ENCODE peak calls at places on chromosomes 2 and 18, in ten cellular contexts. B is tibial artery, M is AG09309, S is left ventricle myocardium inferior, R is epithelial cell of esophagus, Z is AG04450, E is HFF-Myc, D is body of pancreas, N is fibroblast of mammary gland, U is IMR-90. P is an unnamed sample.
A peak's percentile ranks its signal among the peaks of the same experiment; 100 is the strongest.

GRCh38 chr2:101463885-101464653 is 10.8 kb downstream of the RFX8 start:
- DNase-seq in B (no peak), U (peak; percentile 92), D (no peak), R (peak; percentile 15), E (peak; percentile 74), Z (peak; percentile 50), S (no peak), M (peak; percentile 91), N (peak; percentile 98), P (no peak)

GRCh38 chr2:115165529-115166109 is 723.2 kb downstream of the DPP10 start:
- DNase-seq in S (no peak), E (no peak), M (no peak), N (peak; percentile 34), B (no peak), D (peak; percentile 55), U (peak; percentile 12), R (peak; percentile 56), Z (no peak), P (no peak)

GRCh38 chr2:165633431-165633830 is 160.6 kb downstream of the GALNT3 start:
- DNase-seq in N (no peak), S (no peak), R (no peak), Z (no peak), U (no peak), D (no peak), B (no peak), E (no peak), M (no peak), P (no peak)

GRCh38 chr2:1147873-1148612 is 197.4 kb downstream of the SNTG2 start:
- DNase-seq in N (no peak), D (peak; percentile 41), M (no peak), Z (no peak), S (no peak), R (no peak), U (no peak), B (no peak), E (no peak), P (no peak)

GRCh38 chr2:8679827-8680731 is 1.8 kb upstream of the ID2 start:
- DNase-seq in S (peak; percentile 42), R (peak; percentile 21), D (peak; percentile 90), Z (no peak), M (no peak), E (no peak), B (peak; percentile 58), U (peak; percentile 43), N (peak; percentile 70), P (peak; percentile 76)

GRCh38 chr2:240615409-240615808 is 9.9 kb upstream of the GPR35 start:
- DNase-seq in Z (no peak), S (no peak), U (no peak), R (no peak), D (peak; percentile 1), B (no peak), N (no peak), M (no peak), E (no peak), P (no peak)

GRCh38 chr2:128596453-128597430 is 278.1 kb upstream of the HS6ST1 start:
- DNase-seq in N (no peak), B (no peak), M (no peak), S (no peak), Z (no peak), R (no peak), U (no peak), D (no peak), E (no peak), P (no peak)

GRCh38 chr2:74585406-74586182 is 31.1 kb downstream of the DOK1 start:
- DNase-seq in N (no peak), B (peak; percentile 48), U (no peak), S (peak; percentile 39), Z (no peak), R (no peak), M (no peak), E (no peak), D (no peak), P (no peak)

GRCh38 chr2:12010779-12011178 is 264.3 kb downstream of the LPIN1 start:
- DNase-seq in S (no peak), Z (no peak), M (no peak), N (no peak), U (no peak), R (no peak), E (no peak), B (no peak), D (no peak), P (no peak)

GRCh38 chr2:127176371-127177311 is 43.5 kb downstream of the CYP27C1 start:
- DNase-seq in M (peak; percentile 37), N (peak; percentile 25), D (no peak), S (no peak), R (no peak), E (no peak), U (peak; percentile 32), Z (no peak), B (peak; percentile 66), P (no peak)

GRCh38 chr2:79723830-79724229 is 211.0 kb downstream of the CTNNA2 start:
- DNase-seq in D (no peak), U (peak; percentile 98), S (no peak), Z (peak; percentile 96), B (no peak), R (peak; percentile 2), N (peak; percentile 97), M (peak; percentile 5), E (peak; percentile 78), P (peak; percentile 74)

GRCh38 chr2:25258814-25259743 is 82.6 kb downstream of the DNMT3A start:
- DNase-seq in U (no peak), Z (no peak), M (no peak), N (no peak), D (no peak), R (no peak), S (no peak), E (no peak), B (no peak), P (no peak)

GRCh38 chr2:132909427-132909826 is 239.4 kb upstream of the LYPD1 start:
- DNase-seq in R (peak; percentile 1), Z (no peak), E (no peak), M (peak; percentile 13), N (no peak), D (no peak), U (peak; percentile 68), B (no peak), S (no peak), P (no peak)

GRCh38 chr18:22883189-22883588 is 49.9 kb upstream of the RBBP8 start:
- DNase-seq in B (no peak), U (no peak), E (no peak), Z (no peak), M (no peak), R (no peak), S (no peak), N (no peak), D (no peak), P (no peak)

GRCh38 chr2:217901826-217902225 is 101.0 kb downstream of the TNS1 start:
- DNase-seq in M (peak; percentile 38), U (peak; percentile 92), R (no peak), Z (peak; percentile 59), S (peak; percentile 40), E (no peak), D (no peak), B (peak; percentile 74), N (peak; percentile 78), P (no peak)

GRCh38 chr2:10785260-10785659 is 27.3 kb downstream of the PDIA6 start:
- DNase-seq in U (no peak), E (no peak), B (no peak), Z (no peak), N (no peak), D (no peak), M (no peak), S (no peak), R (no peak), P (no peak)

GRCh38 chr2:212142616-212143015 is 396.0 kb downstream of the ERBB4 start:
- DNase-seq in S (no peak), M (no peak), R (no peak), N (no peak), B (no peak), D (no peak), U (peak; percentile 0), E (no peak), Z (no peak), P (no peak)

GRCh38 chr2:212145111-212145510 is 393.5 kb downstream of the ERBB4 start:
- DNase-seq in S (no peak), E (no peak), Z (no peak), R (peak; percentile 60), U (peak; percentile 60), N (peak; percentile 55), B (no peak), M (peak; percentile 54), D (no peak), P (peak; percentile 14)

GRCh38 chr2:212153923-212154322 is 384.7 kb downstream of the ERBB4 start:
- DNase-seq in Z (no peak), M (no peak), R (no peak), D (no peak), N (no peak), B (no peak), S (no peak), E (no peak), U (no peak), P (no peak)

GRCh38 chr2:212147921-212148513 is 390.6 kb downstream of the ERBB4 start:
- DNase-seq in R (peak; percentile 25), B (no peak), U (peak; percentile 1), D (no peak), Z (no peak), S (no peak), M (no peak), E (no peak), N (peak; percentile 21), P (no peak)
- TF ChIP-seq CTCF in R (peak; percentile 38), B (peak; percentile 46), U (peak; percentile 44), D (no peak), Z (peak; percentile 48), S (peak; percentile 51), M (peak; percentile 22), E (peak; percentile 17), N (peak; percentile 43), P (peak; percentile 42)

GRCh38 chr2:102737435-102737834 is 24.4 kb upstream of the TMEM182 start:
- DNase-seq in D (no peak), Z (no peak), U (no peak), S (no peak), M (no peak), N (no peak), R (no peak), B (no peak), E (no peak), P (no peak)
- H3K4me3 ChIP-seq in D (no peak overlapping the region), Z (peak overlapping the region; percentile 84), U (no peak overlapping the region), S (peak overlapping the region; percentile 93), M (no peak overlapping the region), N (no peak overlapping the region), R (peak overlapping the region; percentile 81), B (peak overlapping the region; percentile 79), E (peak overlapping the region; percentile 61), P (peak overlapping the region; percentile 88)

DNA sequence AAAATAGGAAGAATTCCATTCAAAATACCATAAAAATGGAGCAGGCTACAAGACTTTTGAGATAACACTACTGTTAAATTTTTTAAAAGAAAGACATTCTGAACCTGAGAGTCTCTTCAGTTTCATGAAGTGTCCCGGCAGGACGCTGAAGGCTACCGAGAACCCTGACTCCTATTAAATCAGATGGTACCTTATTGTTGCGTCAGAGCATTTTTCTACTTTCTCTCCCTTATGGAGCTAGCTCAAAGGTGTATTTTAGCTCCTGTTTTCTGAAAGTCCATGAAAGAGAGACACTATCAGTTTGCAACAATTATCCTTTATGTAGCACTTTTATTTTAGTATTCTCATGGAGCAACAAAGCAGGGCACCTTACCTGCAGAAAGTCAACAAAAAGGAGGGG is 626.7 kb downstream of the IRS1 start:
- DNase-seq in D (no peak), Z (no peak), N (no peak), B (no peak), S (no peak), U (no peak), E (no peak), R (no peak), M (no peak), P (no peak)
- TF ChIP-seq CTCF in D (no peak), Z (no peak), N (no peak), B (no peak), S (no peak), U (no peak), E (no peak), R (no peak), M (no peak), P (no peak)

GRCh38 chr2:223051580-223052375 is at the start of gene KCNE4:
- DNase-seq in S (no peak), E (no peak), N (peak; percentile 77), U (peak; percentile 82), M (no peak), Z (no peak), B (peak; percentile 60), D (peak; percentile 43), R (no peak), P (no peak)
- H3K4me3 ChIP-seq in S (peak within 1 kb of the TSS; percentile 67), E (peak within 1 kb of the TSS; percentile 59), N (peak within 1 kb of the TSS; percentile 54), U (peak within 1 kb of the TSS; percentile 41), M (peak within 1 kb of the TSS; percentile 53), Z (peak within 1 kb of the TSS; percentile 73), B (peak within 1 kb of the TSS; percentile 75), D (no peak within 1 kb of the TSS), R (peak within 1 kb of the TSS; percentile 29), P (peak within 1 kb of the TSS; percentile 53)